ENCODE peak calls at places on chromosome 18, in ten cellular contexts. One of them, this sample, is unnamed.

GRCh38 chr18:44696892-44697291 is 16.2 kb downstream of the SETBP1 start:
- DNase-seq in kidney: no peak
- DNase-seq in stimulated activated CD8-positive, alpha-beta memory T cell treated with anti-CD3 and anti-CD28 coated beads, Interleukin-15, amount 100 ng/mL, for 24 hours: no peak
- DNase-seq in fibroblast of pulmonary artery: peak; percentile 19
- DNase-seq in NCI-H2081: no peak
- DNase-seq in iris pigment epithelial cell: no peak
- DNase-seq in colonic mucosa: no peak
- DNase-seq in non-pigmented ciliary epithelial cell: no peak
- DNase-seq in activated CD4-positive, alpha-beta T cell treated with anti-CD3 and anti-CD28 coated beads, Interleukin-2, amount 10 ng/mL, durations not matched to agents 7 days and 5 days: no peak
- DNase-seq in spleen: no peak
- DNase-seq in this sample: no peak

GRCh38 chr18:12056034-12056883 is 37.4 kb upstream of the ANKRD62 start:
- DNase-seq in kidney: no peak
- DNase-seq in stimulated activated CD8-positive, alpha-beta memory T cell treated with anti-CD3 and anti-CD28 coated beads, Interleukin-15, amount 100 ng/mL, for 24 hours: no peak
- DNase-seq in fibroblast of pulmonary artery: no peak
- DNase-seq in NCI-H2081: no peak
- DNase-seq in iris pigment epithelial cell: no peak
- DNase-seq in colonic mucosa: no peak
- DNase-seq in non-pigmented ciliary epithelial cell: no peak
- DNase-seq in activated CD4-positive, alpha-beta T cell treated with anti-CD3 and anti-CD28 coated beads, Interleukin-2, amount 10 ng/mL, durations not matched to agents 7 days and 5 days: no peak
- DNase-seq in spleen: no peak
- DNase-seq in this sample: no peak

GRCh38 chr18:58310517-58310916 is 266.5 kb downstream of the NEDD4L start:
- DNase-seq in kidney: peak; percentile 77
- DNase-seq in stimulated activated CD8-positive, alpha-beta memory T cell treated with anti-CD3 and anti-CD28 coated beads, Interleukin-15, amount 100 ng/mL, for 24 hours: no peak
- DNase-seq in fibroblast of pulmonary artery: no peak
- DNase-seq in NCI-H2081: no peak
- DNase-seq in iris pigment epithelial cell: peak; percentile 41
- DNase-seq in colonic mucosa: peak; percentile 89
- DNase-seq in non-pigmented ciliary epithelial cell: no peak
- DNase-seq in activated CD4-positive, alpha-beta T cell treated with anti-CD3 and anti-CD28 coated beads, Interleukin-2, amount 10 ng/mL, durations not matched to agents 7 days and 5 days: peak; percentile 41
- DNase-seq in spleen: peak; percentile 44
- DNase-seq in this sample: no peak

GRCh38 chr18:30486856-30487255 is 555.7 kb downstream of the DSC3 start:
- DNase-seq in kidney: no peak
- DNase-seq in stimulated activated CD8-positive, alpha-beta memory T cell treated with anti-CD3 and anti-CD28 coated beads, Interleukin-15, amount 100 ng/mL, for 24 hours: no peak
- DNase-seq in fibroblast of pulmonary artery: peak; percentile 18
- DNase-seq in NCI-H2081: no peak
- DNase-seq in iris pigment epithelial cell: peak; percentile 42
- DNase-seq in colonic mucosa: no peak
- DNase-seq in non-pigmented ciliary epithelial cell: no peak
- DNase-seq in activated CD4-positive, alpha-beta T cell treated with anti-CD3 and anti-CD28 coated beads, Interleukin-2, amount 10 ng/mL, durations not matched to agents 7 days and 5 days: no peak
- DNase-seq in spleen: no peak
- DNase-seq in this sample: no peak

GRCh38 chr18:23493654-23494053 is 9.7 kb upstream of the RMC1 start:
- DNase-seq in kidney: no peak
- DNase-seq in stimulated activated CD8-positive, alpha-beta memory T cell treated with anti-CD3 and anti-CD28 coated beads, Interleukin-15, amount 100 ng/mL, for 24 hours: no peak
- DNase-seq in fibroblast of pulmonary artery: no peak
- DNase-seq in NCI-H2081: no peak
- DNase-seq in iris pigment epithelial cell: no peak
- DNase-seq in colonic mucosa: no peak
- DNase-seq in non-pigmented ciliary epithelial cell: no peak
- DNase-seq in activated CD4-positive, alpha-beta T cell treated with anti-CD3 and anti-CD28 coated beads, Interleukin-2, amount 10 ng/mL, durations not matched to agents 7 days and 5 days: no peak
- DNase-seq in spleen: no peak
- DNase-seq in this sample: no peak

GRCh38 chr18:7116832-7117389 is 686 bp downstream of the LAMA1 start:
- DNase-seq in kidney: peak; percentile 79
- DNase-seq in stimulated activated CD8-positive, alpha-beta memory T cell treated with anti-CD3 and anti-CD28 coated beads, Interleukin-15, amount 100 ng/mL, for 24 hours: no peak
- DNase-seq in fibroblast of pulmonary artery: no peak
- DNase-seq in NCI-H2081: no peak
- DNase-seq in iris pigment epithelial cell: no peak
- DNase-seq in colonic mucosa: no peak
- DNase-seq in non-pigmented ciliary epithelial cell: no peak
- DNase-seq in activated CD4-positive, alpha-beta T cell treated with anti-CD3 and anti-CD28 coated beads, Interleukin-2, amount 10 ng/mL, durations not matched to agents 7 days and 5 days: no peak
- DNase-seq in spleen: no peak
- DNase-seq in this sample: no peak

GRCh38 chr18:55555628-55556027 is 32.4 kb downstream of the TCF4 start:
- DNase-seq in kidney: no peak
- DNase-seq in stimulated activated CD8-positive, alpha-beta memory T cell treated with anti-CD3 and anti-CD28 coated beads, Interleukin-15, amount 100 ng/mL, for 24 hours: no peak
- DNase-seq in fibroblast of pulmonary artery: no peak
- DNase-seq in NCI-H2081: no peak
- DNase-seq in iris pigment epithelial cell: no peak
- DNase-seq in colonic mucosa: no peak
- DNase-seq in non-pigmented ciliary epithelial cell: no peak
- DNase-seq in activated CD4-positive, alpha-beta T cell treated with anti-CD3 and anti-CD28 coated beads, Interleukin-2, amount 10 ng/mL, durations not matched to agents 7 days and 5 days: no peak
- DNase-seq in spleen: no peak
- DNase-seq in this sample: no peak

GRCh38 chr18:40917096-40917495 is 1037.9 kb upstream of the PIK3C3 start:
- DNase-seq in kidney: no peak
- DNase-seq in stimulated activated CD8-positive, alpha-beta memory T cell treated with anti-CD3 and anti-CD28 coated beads, Interleukin-15, amount 100 ng/mL, for 24 hours: no peak
- DNase-seq in fibroblast of pulmonary artery: peak; percentile 28
- DNase-seq in NCI-H2081: no peak
- DNase-seq in iris pigment epithelial cell: peak; percentile 77
- DNase-seq in colonic mucosa: no peak
- DNase-seq in non-pigmented ciliary epithelial cell: no peak
- DNase-seq in activated CD4-positive, alpha-beta T cell treated with anti-CD3 and anti-CD28 coated beads, Interleukin-2, amount 10 ng/mL, durations not matched to agents 7 days and 5 days: no peak
- DNase-seq in spleen: no peak
- DNase-seq in this sample: no peak

This sample was measured in NCI-H2227 treated with DMSO at 0.1 percent for 48 hours.